ENCODE peak calls at places on chromosomes 1 and 21, in nine cellular contexts. Q, S, W, P, H, N, M, U and J are unnamed samples.

GRCh38 chr1:111203681-111204210 is 3.3 kb upstream of the DENND2D start:
- DNase-seq in N (peak), U (peak), W (peak), P (peak), H (peak), S (peak), Q (peak), M (peak), J (peak)

GRCh38 chr1:234022302-234022701 is 117.8 kb downstream of the SLC35F3 start:
- DNase-seq in U (no peak), N (no peak), H (no peak), Q (no peak), S (no peak), W (no peak), M (no peak), P (no peak), J (no peak)

GRCh38 chr1:202569393-202570322 is 140.6 kb downstream of the SYT2 start:
- DNase-seq in P (no peak), H (no peak), W (no peak), U (no peak), S (no peak), M (no peak), Q (no peak), N (no peak), J (no peak)

GRCh38 chr1:105914403-105914802 is 1142.1 kb upstream of the PRMT6 start:
- DNase-seq in S (no peak), W (no peak), P (no peak), M (no peak), Q (no peak), U (no peak), H (no peak), N (no peak), J (no peak)

GRCh38 chr1:243568793-243569192 is 281.2 kb downstream of the AKT3 start:
- DNase-seq in P (peak), S (no peak), Q (no peak), H (no peak), U (no peak), W (no peak), N (no peak), M (no peak), J (no peak)

GRCh38 chr1:154304664-154305337 is 16.1 kb upstream of the AQP10 start:
- DNase-seq in P (no peak), S (no peak), N (no peak), H (no peak), Q (no peak), U (no peak), W (no peak), M (no peak), J (no peak)

GRCh38 chr1:35573776-35574654 is 901 bp downstream of the TFAP2E start:
- DNase-seq in M (no peak), P (no peak), H (peak), U (no peak), N (no peak), W (no peak), S (no peak), Q (no peak), J (no peak)

GRCh38 chr1:119660253-119661078 is 12.4 kb upstream of the ZNF697 start:
- DNase-seq in S (no peak), Q (no peak), N (peak), M (no peak), U (no peak), H (no peak), P (no peak), W (no peak), J (no peak)

GRCh38 chr1:9438431-9439073 is 100.7 kb upstream of the SLC25A33 start:
- DNase-seq in S (no peak), P (peak), M (no peak), Q (no peak), N (no peak), U (no peak), H (no peak), W (no peak), J (no peak)

GRCh38 chr21:46009951-46010655 is 28.5 kb downstream of the COL6A1 start:
- DNase-seq in N (no peak), P (no peak), W (no peak), H (no peak), Q (no peak), M (no peak), S (no peak), U (no peak), J (no peak)

GRCh38 chr1:53529555-53529954 is 70.4 kb downstream of the DMRTB1 start:
- DNase-seq in P (no peak), M (no peak), N (no peak), W (no peak), U (no peak), S (no peak), Q (no peak), H (no peak), J (no peak)

GRCh38 chr1:247539214-247539613 is 3.0 kb upstream of the OR2C3 start:
- DNase-seq in U (no peak), M (no peak), S (no peak), N (no peak), Q (no peak), W (no peak), H (no peak), P (no peak), J (no peak)

GRCh38 chr1:61173118-61173517 is 90.8 kb downstream of the NFIA start:
- DNase-seq in P (no peak), S (no peak), W (no peak), Q (no peak), N (no peak), M (no peak), U (no peak), H (no peak), J (no peak)

GRCh38 chr1:5887436-5888290 is 104.6 kb downstream of the NPHP4 start:
- DNase-seq in S (no peak), P (no peak), U (no peak), M (no peak), W (no peak), N (no peak), Q (no peak), H (no peak), J (no peak)

GRCh38 chr1:151846062-151846568 is 6.5 kb upstream of the C2CD4D start:
- DNase-seq in U (no peak), H (peak), N (no peak), W (no peak), P (peak), Q (no peak), S (no peak), M (no peak), J (no peak)

GRCh38 chr1:212981571-212982328 is 31.4 kb downstream of the VASH2 start:
- DNase-seq in Q (peak), P (no peak), W (no peak), N (peak), S (no peak), M (no peak), U (no peak), H (no peak), J (no peak)

GRCh38 chr1:27598288-27598687 is 5.7 kb downstream of the AHDC1 start:
- DNase-seq in H (peak), M (no peak), N (peak), W (no peak), Q (peak), U (no peak), S (no peak), P (no peak), J (no peak)

GRCh38 chr1:160375788-160376524 is 9.1 kb downstream of the NHLH1 start:
- DNase-seq in N (peak), U (no peak), W (no peak), M (no peak), S (no peak), Q (no peak), H (peak), P (peak), J (no peak)

GRCh38 chr1:85554630-85555327 is 25.8 kb upstream of the CCN1 start:
- DNase-seq in P (peak), U (no peak), N (no peak), H (no peak), Q (no peak), W (no peak), S (no peak), M (no peak), J (no peak)

GRCh38 chr1:54685335-54685905 is 30.2 kb upstream of the TTC4 start:
- DNase-seq in N (no peak), S (no peak), U (no peak), M (no peak), H (no peak), P (no peak), Q (no peak), W (no peak), J (no peak)

GRCh38 chr1:62276791-62277190 is 42.4 kb downstream of the KANK4 start:
- DNase-seq in S (no peak), H (no peak), N (no peak), Q (no peak), P (no peak), M (no peak), W (no peak), U (no peak), J (no peak)

GRCh38 chr21:36419996-36420395 is 34.8 kb downstream of the CHAF1B start:
- DNase-seq in S (peak), H (peak), N (peak), P (peak), M (peak), Q (no peak), U (no peak), W (no peak), J (peak)

GRCh38 chr1:172630868-172631267 is 28.0 kb upstream of the FASLG start:
- DNase-seq in N (no peak), H (no peak), P (no peak), M (no peak), S (no peak), Q (no peak), U (no peak), W (no peak), J (no peak)

GRCh38 chr1:11492235-11492634 is 13.3 kb downstream of the DISP3 start:
- DNase-seq in H (no peak), S (no peak), P (no peak), W (no peak), N (no peak), M (no peak), Q (no peak), U (no peak), J (no peak)

GRCh38 chr1:27804791-27805190 is 25.8 kb upstream of the PPP1R8 start:
- DNase-seq in H (no peak), N (no peak), S (no peak), W (no peak), Q (no peak), M (no peak), P (no peak), U (no peak), J (no peak)

GRCh38 chr1:46301406-46302090 is 1.9 kb downstream of the LRRC41 start:
- DNase-seq in M (no peak), W (peak), U (no peak), H (peak), N (peak), Q (no peak), S (no peak), P (peak), J (no peak)

GRCh38 chr1:9429369-9429766 is 109.9 kb upstream of the SLC25A33 start:
- DNase-seq in M (no peak), U (no peak), Q (no peak), N (no peak), H (no peak), S (no peak), W (no peak), P (no peak), J (no peak)

GRCh38 chr1:159908255-159908905 is 8.4 kb upstream of the CFAP45 start:
- DNase-seq in U (no peak), P (no peak), H (no peak), N (no peak), W (no peak), M (no peak), S (no peak), Q (no peak), J (no peak)

GRCh38 chr1:156608036-156608674 is 6.9 kb upstream of the GPATCH4 start:
- DNase-seq in U (no peak), P (peak), M (peak), S (peak), Q (peak), W (peak), H (peak), N (peak), J (no peak)

GRCh38 chr21:35352787-35353186 is 303.7 kb upstream of the RUNX1 start:
- DNase-seq in Q (no peak), P (no peak), W (no peak), H (no peak), S (no peak), M (no peak), N (no peak), U (no peak), J (no peak)

GRCh38 chr1:37574834-37575479 is 18.2 kb downstream of the DNALI1 start:
- DNase-seq in P (peak), U (no peak), H (no peak), N (no peak), M (no peak), Q (no peak), W (no peak), S (no peak), J (no peak)

GRCh38 chr1:223188618-223189356 is 45.7 kb upstream of the TLR5 start:
- DNase-seq in N (no peak), Q (no peak), P (no peak), M (no peak), H (no peak), W (no peak), S (no peak), U (no peak), J (no peak)

GRCh38 chr1:27341525-27342252 is at the start of gene SYTL1:
- DNase-seq in Q (peak), P (peak), S (no peak), W (peak), M (no peak), U (no peak), H (peak), N (peak), J (no peak)

GRCh38 chr1:114345930-114346479 is 165.0 kb downstream of the TRIM33 start:
- DNase-seq in W (no peak), S (no peak), P (no peak), H (peak), U (no peak), Q (peak), N (no peak), M (no peak), J (no peak)

GRCh38 chr1:59013276-59013927 is 229.6 kb upstream of the JUN start:
- DNase-seq in H (peak), M (no peak), S (no peak), U (no peak), W (no peak), P (peak), N (no peak), Q (no peak), J (no peak)